ENCODE peak calls at places on chromosome X, in eight cellular contexts. B is breast epithelium, W is fibroblast of lung, M is fibroblast of mammary gland, C is fibroblast of the aortic adventitia, Y is left ventricle myocardium inferior, D is GM06990, F is Peyer's patch. P is an unnamed sample.

GRCh38 chrX:132958086-132958703 is at the start of gene HS6ST2:
- DNase-seq in D (peak), B (no peak), M (no peak), F (no peak), Y (no peak), C (no peak), W (no peak), P (peak)

GRCh38 chrX:25344191-25344936 is 328.6 kb upstream of the ARX start:
- DNase-seq in F (no peak), C (no peak), D (no peak), B (no peak), W (no peak), Y (no peak), M (no peak), P (no peak)

GRCh38 chrX:121987163-121987562 is 939.8 kb downstream of the GLUD2 start:
- DNase-seq in B (no peak), W (peak), M (peak), C (peak), F (no peak), Y (no peak), D (no peak), P (peak)

GRCh38 chrX:148037020-148037419 is 55.9 kb downstream of the FMR1NB start:
- DNase-seq in W (no peak), C (no peak), Y (no peak), F (no peak), D (no peak), B (no peak), M (no peak), P (no peak)

GRCh38 chrX:21847342-21847741 is 7.9 kb downstream of the MBTPS2 start:
- DNase-seq in W (no peak), Y (no peak), M (no peak), C (no peak), B (no peak), F (no peak), D (no peak), P (no peak)

GRCh38 chrX:11663875-11664210 is 1.9 kb downstream of the ARHGAP6 start:
- DNase-seq in M (no peak), B (no peak), Y (no peak), C (peak), W (no peak), F (no peak), D (no peak), P (no peak)

GRCh38 chrX:66150188-66150587 is 13.9 kb upstream of the HEPH start:
- DNase-seq in B (no peak), Y (no peak), W (peak), F (no peak), M (peak), D (no peak), C (peak), P (no peak)

GRCh38 chrX:134886201-134886600 is 104.6 kb upstream of the SMIM10 start:
- DNase-seq in C (no peak), Y (no peak), D (no peak), F (no peak), W (peak), M (peak), B (no peak), P (no peak)

GRCh38 chrX:130121505-130121800 is 11.2 kb upstream of the ELF4 start:
- DNase-seq in W (no peak), F (no peak), C (no peak), Y (no peak), D (no peak), B (no peak), M (no peak), P (no peak)
- H3K4me3 ChIP-seq in W (no peak), F (no peak), C (no peak), Y (peak), D (no peak), B (peak), M (peak), P (no peak)

GRCh38 chrX:38327775-38328081 is 419 bp upstream of the RPGR start:
- DNase-seq in F (no peak), C (no peak), B (no peak), D (no peak), W (no peak), Y (no peak), M (no peak), P (no peak)

GRCh38 chrX:38336538-38337240 is 9.4 kb upstream of the RPGR start:
- DNase-seq in D (no peak), B (no peak), M (no peak), C (no peak), Y (no peak), F (no peak), W (no peak), P (no peak)

GRCh38 chrX:38327007-38327774 is at the start of gene RPGR:
- DNase-seq in B (peak), D (peak), M (peak), C (peak), Y (peak), F (peak), W (peak), P (peak)

GRCh38 chrX:38335382-38335781 is 8.1 kb upstream of the RPGR start:
- DNase-seq in D (no peak), B (no peak), F (no peak), M (no peak), Y (no peak), W (no peak), C (no peak), P (no peak)

GRCh38 chrX:38332505-38332904 is 5.2 kb upstream of the RPGR start:
- DNase-seq in Y (no peak), W (no peak), C (no peak), B (no peak), D (peak), F (no peak), M (no peak), P (no peak)
- TF ChIP-seq CTCF in Y (no peak), W (no peak), C (no peak), B (no peak), D (no peak), F (no peak), M (no peak), P (no peak)

DNA sequence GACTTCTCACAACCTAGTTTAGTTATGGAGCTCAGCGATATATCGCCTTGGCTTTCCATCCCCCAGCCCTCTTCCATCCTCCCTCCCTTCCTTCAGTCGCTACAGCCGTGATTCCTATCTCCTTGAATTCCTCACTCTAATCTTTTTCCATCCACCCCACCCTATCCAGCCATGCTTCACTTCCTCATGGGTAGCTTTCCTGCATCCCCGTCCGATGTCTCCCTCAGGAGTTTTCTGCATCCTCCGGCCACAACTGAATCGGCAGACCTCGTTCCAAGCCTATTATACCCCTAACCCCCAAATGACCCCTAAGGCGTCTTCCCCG is 445 bp downstream of the SNX12 start:
- DNase-seq in F (no peak), W (no peak), Y (no peak), D (no peak), B (no peak), C (no peak), M (no peak), P (no peak)
- H3K4me3 ChIP-seq in F (peak), W (peak), Y (peak), D (peak), B (peak), C (peak), M (peak), P (peak)

DNA sequence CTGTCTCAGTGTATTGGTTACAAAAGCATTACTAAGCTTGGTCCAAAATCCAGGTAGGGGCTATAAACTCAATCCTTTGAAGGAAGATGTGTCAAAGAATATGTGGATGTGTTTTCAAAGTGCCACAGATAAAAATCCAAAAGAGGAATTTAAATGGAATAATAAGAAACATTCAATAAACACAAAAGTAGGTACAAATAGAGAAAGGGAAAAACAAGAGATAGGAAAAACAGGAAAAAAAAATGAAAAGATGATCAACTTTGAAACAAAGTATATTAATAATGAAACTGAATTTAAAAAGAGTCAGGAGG is 64.0 kb downstream of the PPP4R3C start:
- DNase-seq in Y (no peak), W (no peak), M (no peak), B (no peak), D (no peak), C (no peak), F (no peak), P (no peak)
- TF ChIP-seq CTCF in Y (no peak), W (no peak), M (no peak), B (no peak), D (no peak), C (no peak), F (no peak), P (no peak)

GRCh38 chrX:39899876-39900787 is 197.6 kb downstream of the BCOR start:
- DNase-seq in W (no peak), F (no peak), B (no peak), Y (no peak), M (peak), C (no peak), D (no peak), P (peak)
- H3K4me3 ChIP-seq in W (no peak), F (no peak), B (peak), Y (peak), M (no peak), C (no peak), D (no peak), P (no peak)

GRCh38 chrX:75623535-75623934 is 100.7 kb upstream of the ZDHHC15 start:
- DNase-seq in F (no peak), B (no peak), M (no peak), D (no peak), Y (no peak), W (no peak), C (no peak), P (no peak)
- TF ChIP-seq CTCF in F (no peak), B (no peak), M (peak), D (peak), Y (peak), W (no peak), C (no peak), P (no peak)

GRCh38 chrX:47608130-47608810 is 11.4 kb downstream of the SYN1 start:
- DNase-seq in M (no peak), D (no peak), B (no peak), W (no peak), C (no peak), Y (no peak), F (no peak), P (peak)

GRCh38 chrX:47610506-47610905 is 9.2 kb downstream of the SYN1 start:
- DNase-seq in W (no peak), M (no peak), D (no peak), F (no peak), C (no peak), Y (no peak), B (no peak), P (no peak)

GRCh38 chrX:47607091-47607490 is 12.6 kb downstream of the SYN1 start:
- DNase-seq in Y (no peak), W (no peak), B (no peak), C (peak), F (no peak), D (no peak), M (peak), P (no peak)

GRCh38 chrX:47605024-47605423 is 14.6 kb downstream of the SYN1 start:
- DNase-seq in B (no peak), W (no peak), Y (no peak), F (no peak), D (no peak), M (no peak), C (no peak), P (no peak)
- H3K4me3 ChIP-seq in B (no peak), W (no peak), Y (no peak), F (no peak), D (no peak), M (no peak), C (no peak), P (no peak)

GRCh38 chrX:153411255-153411987 is at the start of gene ZFP92:
- DNase-seq in F (peak), C (no peak), W (no peak), Y (peak), B (no peak), M (no peak), D (peak), P (no peak)

GRCh38 chrX:153412746-153413720 is 1.8 kb downstream of the ZFP92 start:
- DNase-seq in D (no peak), B (no peak), M (no peak), F (no peak), W (no peak), Y (no peak), C (no peak), P (no peak)

GRCh38 chrX:153410888-153411254 is 401 bp upstream of the ZFP92 start:
- DNase-seq in M (no peak), F (no peak), B (no peak), D (no peak), C (no peak), W (no peak), Y (no peak), P (no peak)

GRCh38 chrX:153413731-153414130 is 2.5 kb downstream of the ZFP92 start:
- DNase-seq in C (no peak), D (no peak), Y (no peak), M (no peak), B (no peak), W (no peak), F (no peak), P (no peak)

GRCh38 chrX:153411988-153412574 is 809 bp downstream of the ZFP92 start:
- DNase-seq in F (no peak), Y (no peak), M (no peak), B (no peak), W (no peak), C (no peak), D (no peak), P (no peak)
- TF ChIP-seq CTCF in F (no peak), Y (no peak), M (no peak), B (no peak), W (no peak), C (no peak), D (no peak), P (no peak)